ENCODE peak calls at places on chromosomes 1 and 21, in five cellular contexts. One of them, this sample, is unnamed.
A peak's percentile ranks its signal among the peaks of the same experiment; 100 is the strongest.

GRCh38 chr1:209434066-209434465 is 149.4 kb upstream of the CAMK1G start:
- DNase-seq in adrenal gland: no peak
- DNase-seq in H54: no peak
- DNase-seq in stomach: no peak
- DNase-seq in IMR-90: no peak
- DNase-seq in this sample: no peak

GRCh38 chr1:54716299-54717047 is 812 bp downstream of the TTC4 start:
- DNase-seq in IMR-90: peak; percentile 81
- DNase-seq in H54: peak; percentile 24
- DNase-seq in stomach: no peak
- DNase-seq in adrenal gland: no peak
- DNase-seq in this sample: no peak

GRCh38 chr1:162248854-162249535 is 127.7 kb downstream of the SPATA46 start:
- DNase-seq in IMR-90: no peak
- DNase-seq in H54: no peak
- DNase-seq in adrenal gland: no peak
- DNase-seq in stomach: no peak
- DNase-seq in this sample: no peak

GRCh38 chr1:67214420-67215174 is 48.3 kb downstream of the IL23R start:
- DNase-seq in adrenal gland: peak; percentile 24
- DNase-seq in IMR-90: peak; percentile 29
- DNase-seq in H54: no peak
- DNase-seq in stomach: no peak
- DNase-seq in this sample: no peak

GRCh38 chr1:115413621-115414020 is 75.6 kb upstream of the NGF start:
- DNase-seq in IMR-90: no peak
- DNase-seq in stomach: no peak
- DNase-seq in adrenal gland: no peak
- DNase-seq in H54: no peak
- DNase-seq in this sample: no peak

GRCh38 chr1:155278689-155279160 is 1.5 kb downstream of the HCN3 start:
- DNase-seq in IMR-90: peak; percentile 14
- DNase-seq in H54: no peak
- DNase-seq in adrenal gland: no peak
- DNase-seq in stomach: no peak
- DNase-seq in this sample: no peak

GRCh38 chr1:53517821-53518352 is 58.7 kb downstream of the DMRTB1 start:
- DNase-seq in H54: no peak
- DNase-seq in stomach: no peak
- DNase-seq in adrenal gland: no peak
- DNase-seq in IMR-90: no peak
- DNase-seq in this sample: no peak

GRCh38 chr1:244349103-244349531 is 102.6 kb downstream of the ADSS2 start:
- DNase-seq in stomach: no peak
- DNase-seq in IMR-90: peak; percentile 91
- DNase-seq in adrenal gland: peak; percentile 51
- DNase-seq in H54: peak; percentile 45
- DNase-seq in this sample: no peak

GRCh38 chr21:46065993-46066842 is 31.7 kb upstream of the COL6A2 start:
- DNase-seq in adrenal gland: no peak
- DNase-seq in H54: no peak
- DNase-seq in stomach: no peak
- DNase-seq in IMR-90: peak; percentile 31
- DNase-seq in this sample: no peak

GRCh38 chr1:150567341-150567716 is 12.1 kb downstream of the MCL1 start:
- DNase-seq in H54: no peak
- DNase-seq in adrenal gland: peak; percentile 19
- DNase-seq in IMR-90: peak; percentile 40
- DNase-seq in stomach: no peak
- DNase-seq in this sample: no peak

GRCh38 chr1:200905411-200906052 is 10.8 kb downstream of the INAVA start:
- DNase-seq in IMR-90: no peak
- DNase-seq in adrenal gland: no peak
- DNase-seq in H54: no peak
- DNase-seq in stomach: no peak
- DNase-seq in this sample: no peak

GRCh38 chr1:158095737-158096335 is 84.9 kb upstream of the CD1D start:
- DNase-seq in H54: peak; percentile 50
- DNase-seq in IMR-90: peak; percentile 17
- DNase-seq in adrenal gland: peak; percentile 34
- DNase-seq in stomach: no peak
- DNase-seq in this sample: peak; percentile 61

GRCh38 chr1:228163004-228163753 is 2.4 kb upstream of the IBA57 start:
- DNase-seq in H54: no peak
- DNase-seq in IMR-90: no peak
- DNase-seq in adrenal gland: peak; percentile 68
- DNase-seq in stomach: peak; percentile 43
- DNase-seq in this sample: no peak

GRCh38 chr21:45947296-45947695 is 34.3 kb upstream of the COL6A1 start:
- DNase-seq in stomach: no peak
- DNase-seq in adrenal gland: no peak
- DNase-seq in IMR-90: no peak
- DNase-seq in H54: no peak
- DNase-seq in this sample: no peak

GRCh38 chr1:31010081-31010989 is 55.2 kb downstream of the PUM1 start:
- DNase-seq in stomach: no peak
- DNase-seq in IMR-90: peak; percentile 92
- DNase-seq in adrenal gland: no peak
- DNase-seq in H54: no peak
- DNase-seq in this sample: no peak

GRCh38 chr1:225652726-225653462 is at the start of gene ENAH:
- DNase-seq in H54: peak; percentile 61
- DNase-seq in stomach: peak; percentile 84
- DNase-seq in adrenal gland: peak; percentile 84
- DNase-seq in IMR-90: peak; percentile 76
- DNase-seq in this sample: peak; percentile 60

GRCh38 chr1:225651872-225652725 is 824 bp downstream of the ENAH start:
- DNase-seq in H54: no peak
- DNase-seq in adrenal gland: peak; percentile 55
- DNase-seq in stomach: no peak
- DNase-seq in IMR-90: no peak
- DNase-seq in this sample: no peak

GRCh38 chr1:225654688-225655508 is 2.0 kb upstream of the ENAH start:
- DNase-seq in IMR-90: no peak
- DNase-seq in stomach: no peak
- DNase-seq in H54: no peak
- DNase-seq in adrenal gland: no peak
- DNase-seq in this sample: no peak

GRCh38 chr1:225654277-225654597 is 1.3 kb upstream of the ENAH start:
- DNase-seq in adrenal gland: no peak
- DNase-seq in H54: no peak
- DNase-seq in stomach: no peak
- DNase-seq in IMR-90: no peak
- DNase-seq in this sample: no peak

DNA sequence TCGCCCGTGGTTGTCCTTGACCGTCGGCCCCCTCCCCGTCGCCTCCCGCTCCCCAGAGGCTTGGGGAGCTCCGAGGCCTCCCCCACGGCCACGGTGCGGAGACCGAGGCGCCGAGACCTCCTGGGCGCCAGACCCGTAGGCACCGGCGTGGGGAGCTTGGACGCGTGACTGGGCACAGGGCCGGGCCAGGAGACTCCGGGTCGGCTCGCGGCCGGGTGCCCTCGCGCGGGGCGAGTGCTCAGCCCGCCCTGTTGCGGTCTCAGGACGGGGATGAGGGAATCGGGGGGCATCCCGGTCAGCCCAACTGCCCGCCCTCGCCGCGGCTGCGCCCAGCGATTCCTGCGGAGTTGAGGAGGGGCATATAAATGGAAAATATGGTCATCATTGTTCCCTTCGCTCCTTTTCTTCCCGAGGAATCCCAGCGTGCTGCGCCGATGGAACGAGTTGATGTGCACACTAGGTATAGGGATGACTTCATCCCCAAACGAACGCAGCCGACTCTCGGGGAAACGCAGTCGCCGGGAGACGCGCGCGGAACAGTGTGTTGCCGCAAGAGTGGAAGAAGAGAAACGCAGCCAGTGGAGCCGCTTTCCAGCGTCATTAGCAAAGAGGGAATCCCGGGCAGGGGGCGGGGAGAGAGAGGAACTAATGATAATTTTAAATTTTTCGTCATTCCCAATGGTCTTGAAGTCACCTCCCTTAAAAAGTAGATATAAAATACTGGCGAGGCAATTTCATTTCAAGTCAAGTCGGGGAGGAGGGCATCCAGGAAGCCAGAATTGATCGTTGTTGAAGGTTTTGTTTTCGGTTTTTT is 747 bp upstream of the ENAH start:
- DNase-seq in stomach: peak; percentile 64
- DNase-seq in IMR-90: peak; percentile 73
- DNase-seq in H54: peak; percentile 35
- DNase-seq in adrenal gland: peak; percentile 78
- DNase-seq in this sample: peak; percentile 34
- TF ChIP-seq POLR2A in stomach: no peak
- TF ChIP-seq POLR2A in IMR-90: peak; percentile 78
- TF ChIP-seq POLR2A in H54: no peak
- TF ChIP-seq POLR2A in adrenal gland: peak; percentile 85
- TF ChIP-seq POLR2A in this sample: no peak

DNA sequence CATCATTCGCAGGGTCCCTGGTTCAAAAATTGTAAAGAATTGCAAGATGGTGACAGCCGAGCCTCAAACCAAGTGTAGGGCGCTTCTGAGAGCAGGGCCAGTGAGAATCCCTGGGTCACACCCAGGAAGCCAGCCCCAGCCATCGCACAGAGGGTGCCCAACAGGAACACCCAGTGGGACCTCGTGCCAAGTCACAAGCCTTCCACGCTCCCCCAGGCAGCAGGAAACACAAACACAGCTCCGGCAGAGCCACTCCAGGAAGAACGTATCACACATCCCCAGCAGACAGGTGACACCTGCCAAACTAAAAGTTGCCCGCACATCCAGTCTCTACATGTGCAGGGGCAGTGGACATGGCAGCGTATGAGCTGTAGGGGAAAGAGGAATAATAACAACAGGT is 20.2 kb downstream of the DHRS3 start:
- DNase-seq in adrenal gland: peak; percentile 54
- DNase-seq in stomach: peak; percentile 89
- DNase-seq in IMR-90: no peak
- DNase-seq in H54: no peak
- DNase-seq in this sample: no peak
- TF ChIP-seq POLR2A in adrenal gland: no peak
- TF ChIP-seq POLR2A in stomach: no peak
- TF ChIP-seq POLR2A in IMR-90: no peak
- TF ChIP-seq POLR2A in H54: no peak
- TF ChIP-seq POLR2A in this sample: no peak

GRCh38 chr1:33036526-33037503 is at the start of gene AK2:
- DNase-seq in stomach: peak; percentile 97
- DNase-seq in IMR-90: peak; percentile 97
- DNase-seq in adrenal gland: peak; percentile 98
- DNase-seq in H54: peak; percentile 93
- DNase-seq in this sample: peak; percentile 94
- TF ChIP-seq POLR2A in stomach: peak; percentile 51
- TF ChIP-seq POLR2A in IMR-90: peak; percentile 85
- TF ChIP-seq POLR2A in adrenal gland: peak; percentile 83
- TF ChIP-seq POLR2A in H54: peak; percentile 73
- TF ChIP-seq POLR2A in this sample: peak; percentile 59

GRCh38 chr1:58575831-58576726 is 973 bp downstream of the TACSTD2 start:
- DNase-seq in stomach: peak; percentile 44
- DNase-seq in IMR-90: no peak
- DNase-seq in H54: no peak
- DNase-seq in adrenal gland: no peak
- DNase-seq in this sample: no peak

GRCh38 chr1:58574816-58575215 is 2.2 kb downstream of the TACSTD2 start:
- DNase-seq in IMR-90: no peak
- DNase-seq in stomach: no peak
- DNase-seq in H54: no peak
- DNase-seq in adrenal gland: no peak
- DNase-seq in this sample: no peak

GRCh38 chr1:58577676-58578073 is 623 bp upstream of the TACSTD2 start:
- DNase-seq in stomach: no peak
- DNase-seq in H54: no peak
- DNase-seq in adrenal gland: no peak
- DNase-seq in IMR-90: no peak
- DNase-seq in this sample: no peak

GRCh38 chr1:58573705-58574591 is 3.1 kb downstream of the TACSTD2 start:
- DNase-seq in adrenal gland: no peak
- DNase-seq in H54: no peak
- DNase-seq in IMR-90: no peak
- DNase-seq in stomach: no peak
- DNase-seq in this sample: peak; percentile 42

DNA sequence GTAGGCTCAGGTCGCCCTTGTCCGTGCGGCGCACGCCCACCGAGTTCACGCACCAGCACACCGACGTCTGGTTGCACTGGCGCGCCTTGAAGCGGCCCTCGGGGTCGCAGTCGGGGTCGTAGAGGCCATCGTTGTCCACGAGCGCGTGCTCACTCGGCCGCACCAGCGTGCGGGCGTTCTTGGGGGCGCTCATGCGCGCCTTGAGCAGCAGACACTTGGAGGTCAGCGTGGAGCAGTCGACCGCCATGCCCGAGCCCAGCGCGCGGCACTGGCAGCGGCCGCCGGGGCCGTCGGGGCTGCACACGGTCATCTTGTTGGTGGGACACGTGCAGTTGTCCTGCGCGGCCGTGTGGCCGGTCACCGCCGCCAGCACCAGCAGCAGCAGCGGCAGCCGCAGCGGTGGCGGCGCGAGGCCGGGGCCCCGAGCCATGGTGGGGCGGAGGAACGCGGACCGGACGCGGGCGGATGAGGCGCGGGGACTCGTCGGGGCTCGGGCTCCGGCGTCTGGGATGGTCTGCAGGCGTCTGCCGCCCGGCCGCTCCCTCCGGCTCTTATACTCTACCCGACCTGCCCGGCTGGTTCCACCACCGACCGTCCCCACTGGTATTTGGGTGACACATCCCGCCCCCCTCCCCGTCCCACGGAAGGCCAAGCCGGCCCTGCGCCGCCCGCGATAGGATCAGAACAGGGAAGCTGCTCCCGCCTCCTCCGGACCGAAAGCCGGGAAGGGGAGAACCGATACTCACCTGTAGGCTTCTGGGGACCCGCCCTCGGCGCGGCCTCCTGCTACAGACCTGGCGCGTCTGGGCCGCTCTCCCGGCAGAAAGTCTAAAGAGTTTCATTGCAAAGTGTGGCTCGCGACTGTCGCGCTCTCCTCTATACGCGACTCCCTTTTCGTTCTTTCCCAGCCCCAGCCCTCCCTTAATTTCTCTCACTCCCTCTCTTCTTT is at the start of gene TACSTD2:
- DNase-seq in stomach: peak; percentile 84
- DNase-seq in H54: no peak
- DNase-seq in IMR-90: no peak
- DNase-seq in adrenal gland: peak; percentile 33
- DNase-seq in this sample: no peak
- TF ChIP-seq POLR2A in stomach: no peak
- TF ChIP-seq POLR2A in H54: no peak
- TF ChIP-seq POLR2A in IMR-90: no peak
- TF ChIP-seq POLR2A in adrenal gland: no peak
- TF ChIP-seq POLR2A in this sample: no peak